ENCODE peak calls at places on chromosomes 16 and 17, in nine cellular contexts. One of them, this sample, is unnamed.

GRCh38 chr16:23694707-23695373 is 16.2 kb downstream of the PLK1 start:
- DNase-seq in IMR-90: peak; percentile 38
- DNase-seq in NCI-H2081: no peak
- DNase-seq in body of pancreas: no peak
- DNase-seq in AG04450: no peak
- DNase-seq in T-helper 2 cell treated with Interferon-gamma antibody and Interleukin-4, amounts not matched to agents 5 μg/mL and 100 μg/mL, for 36 hours: no peak
- DNase-seq in stimulated activated CD4-positive, alpha-beta T cell treated with anti-CD3 and anti-CD28 coated beads, Interleukin-15, amount 100 ng/mL, for 48 hours: no peak
- DNase-seq in Daoy: peak; percentile 20
- DNase-seq in Calu3: no peak
- DNase-seq in this sample: no peak

GRCh38 chr16:86353185-86353584 is 157.1 kb upstream of the FOXF1 start:
- DNase-seq in IMR-90: peak; percentile 86
- DNase-seq in NCI-H2081: no peak
- DNase-seq in body of pancreas: no peak
- DNase-seq in AG04450: peak; percentile 47
- DNase-seq in T-helper 2 cell treated with Interferon-gamma antibody and Interleukin-4, amounts not matched to agents 5 μg/mL and 100 μg/mL, for 36 hours: no peak
- DNase-seq in stimulated activated CD4-positive, alpha-beta T cell treated with anti-CD3 and anti-CD28 coated beads, Interleukin-15, amount 100 ng/mL, for 48 hours: no peak
- DNase-seq in Daoy: no peak
- DNase-seq in Calu3: no peak
- DNase-seq in this sample: no peak

GRCh38 chr17:72671034-72671433 is 421.5 kb downstream of the SLC39A11 start:
- DNase-seq in IMR-90: no peak
- DNase-seq in NCI-H2081: no peak
- DNase-seq in body of pancreas: no peak
- DNase-seq in AG04450: no peak
- DNase-seq in T-helper 2 cell treated with Interferon-gamma antibody and Interleukin-4, amounts not matched to agents 5 μg/mL and 100 μg/mL, for 36 hours: no peak
- DNase-seq in stimulated activated CD4-positive, alpha-beta T cell treated with anti-CD3 and anti-CD28 coated beads, Interleukin-15, amount 100 ng/mL, for 48 hours: no peak
- DNase-seq in Daoy: no peak
- DNase-seq in Calu3: no peak
- DNase-seq in this sample: no peak

GRCh38 chr17:77881545-77881944 is 77.0 kb upstream of the TNRC6C start:
- DNase-seq in IMR-90: peak; percentile 28
- DNase-seq in NCI-H2081: no peak
- DNase-seq in body of pancreas: peak; percentile 53
- DNase-seq in AG04450: no peak
- DNase-seq in T-helper 2 cell treated with Interferon-gamma antibody and Interleukin-4, amounts not matched to agents 5 μg/mL and 100 μg/mL, for 36 hours: peak; percentile 81
- DNase-seq in stimulated activated CD4-positive, alpha-beta T cell treated with anti-CD3 and anti-CD28 coated beads, Interleukin-15, amount 100 ng/mL, for 48 hours: peak; percentile 41
- DNase-seq in Daoy: peak; percentile 96
- DNase-seq in Calu3: peak; percentile 11
- DNase-seq in this sample: no peak

GRCh38 chr16:79685871-79686270 is 85.3 kb upstream of the MAF start:
- DNase-seq in IMR-90: no peak
- DNase-seq in NCI-H2081: no peak
- DNase-seq in body of pancreas: no peak
- DNase-seq in AG04450: no peak
- DNase-seq in T-helper 2 cell treated with Interferon-gamma antibody and Interleukin-4, amounts not matched to agents 5 μg/mL and 100 μg/mL, for 36 hours: no peak
- DNase-seq in stimulated activated CD4-positive, alpha-beta T cell treated with anti-CD3 and anti-CD28 coated beads, Interleukin-15, amount 100 ng/mL, for 48 hours: no peak
- DNase-seq in Daoy: no peak
- DNase-seq in Calu3: no peak
- DNase-seq in this sample: no peak

GRCh38 chr17:76547183-76547641 is 7.4 kb downstream of the PRCD start:
- DNase-seq in IMR-90: peak; percentile 85
- DNase-seq in NCI-H2081: peak; percentile 23
- DNase-seq in body of pancreas: peak; percentile 53
- DNase-seq in AG04450: no peak
- DNase-seq in T-helper 2 cell treated with Interferon-gamma antibody and Interleukin-4, amounts not matched to agents 5 μg/mL and 100 μg/mL, for 36 hours: peak; percentile 28
- DNase-seq in stimulated activated CD4-positive, alpha-beta T cell treated with anti-CD3 and anti-CD28 coated beads, Interleukin-15, amount 100 ng/mL, for 48 hours: peak; percentile 36
- DNase-seq in Daoy: peak; percentile 87
- DNase-seq in Calu3: peak; percentile 72
- DNase-seq in this sample: peak; percentile 57

GRCh38 chr17:42720996-42721583 is 23.8 kb downstream of the EZH1 start:
- DNase-seq in IMR-90: peak; percentile 71
- DNase-seq in NCI-H2081: peak; percentile 76
- DNase-seq in body of pancreas: peak; percentile 25
- DNase-seq in AG04450: peak; percentile 46
- DNase-seq in T-helper 2 cell treated with Interferon-gamma antibody and Interleukin-4, amounts not matched to agents 5 μg/mL and 100 μg/mL, for 36 hours: no peak
- DNase-seq in stimulated activated CD4-positive, alpha-beta T cell treated with anti-CD3 and anti-CD28 coated beads, Interleukin-15, amount 100 ng/mL, for 48 hours: no peak
- DNase-seq in Daoy: peak; percentile 33
- DNase-seq in Calu3: peak; percentile 57
- DNase-seq in this sample: peak; percentile 42

GRCh38 chr16:30185683-30186421 is 2.5 kb downstream of the CORO1A start:
- DNase-seq in IMR-90: no peak
- DNase-seq in NCI-H2081: no peak
- DNase-seq in body of pancreas: peak; percentile 21
- DNase-seq in AG04450: no peak
- DNase-seq in T-helper 2 cell treated with Interferon-gamma antibody and Interleukin-4, amounts not matched to agents 5 μg/mL and 100 μg/mL, for 36 hours: peak; percentile 80
- DNase-seq in stimulated activated CD4-positive, alpha-beta T cell treated with anti-CD3 and anti-CD28 coated beads, Interleukin-15, amount 100 ng/mL, for 48 hours: peak; percentile 71
- DNase-seq in Daoy: peak; percentile 8
- DNase-seq in Calu3: no peak
- DNase-seq in this sample: no peak

GRCh38 chr17:50359005-50359699 is 13.2 kb downstream of the XYLT2 start:
- DNase-seq in IMR-90: no peak
- DNase-seq in NCI-H2081: no peak
- DNase-seq in body of pancreas: no peak
- DNase-seq in AG04450: no peak
- DNase-seq in T-helper 2 cell treated with Interferon-gamma antibody and Interleukin-4, amounts not matched to agents 5 μg/mL and 100 μg/mL, for 36 hours: no peak
- DNase-seq in stimulated activated CD4-positive, alpha-beta T cell treated with anti-CD3 and anti-CD28 coated beads, Interleukin-15, amount 100 ng/mL, for 48 hours: no peak
- DNase-seq in Daoy: no peak
- DNase-seq in Calu3: no peak
- DNase-seq in this sample: no peak

GRCh38 chr16:20424129-20424866 is 15.0 kb downstream of the ACSM5 start:
- DNase-seq in IMR-90: no peak
- DNase-seq in NCI-H2081: no peak
- DNase-seq in body of pancreas: no peak
- DNase-seq in AG04450: no peak
- DNase-seq in T-helper 2 cell treated with Interferon-gamma antibody and Interleukin-4, amounts not matched to agents 5 μg/mL and 100 μg/mL, for 36 hours: no peak
- DNase-seq in stimulated activated CD4-positive, alpha-beta T cell treated with anti-CD3 and anti-CD28 coated beads, Interleukin-15, amount 100 ng/mL, for 48 hours: no peak
- DNase-seq in Daoy: no peak
- DNase-seq in Calu3: no peak
- DNase-seq in this sample: no peak

GRCh38 chr17:21018894-21019293 is 23.9 kb downstream of the USP22 start:
- DNase-seq in IMR-90: no peak
- DNase-seq in NCI-H2081: no peak
- DNase-seq in body of pancreas: peak; percentile 7
- DNase-seq in AG04450: no peak
- DNase-seq in T-helper 2 cell treated with Interferon-gamma antibody and Interleukin-4, amounts not matched to agents 5 μg/mL and 100 μg/mL, for 36 hours: no peak
- DNase-seq in stimulated activated CD4-positive, alpha-beta T cell treated with anti-CD3 and anti-CD28 coated beads, Interleukin-15, amount 100 ng/mL, for 48 hours: no peak
- DNase-seq in Daoy: no peak
- DNase-seq in Calu3: no peak
- DNase-seq in this sample: no peak

GRCh38 chr17:45224671-45225050 is 3.0 kb downstream of the FMNL1 start:
- DNase-seq in IMR-90: no peak
- DNase-seq in NCI-H2081: no peak
- DNase-seq in body of pancreas: no peak
- DNase-seq in AG04450: no peak
- DNase-seq in T-helper 2 cell treated with Interferon-gamma antibody and Interleukin-4, amounts not matched to agents 5 μg/mL and 100 μg/mL, for 36 hours: peak; percentile 28
- DNase-seq in stimulated activated CD4-positive, alpha-beta T cell treated with anti-CD3 and anti-CD28 coated beads, Interleukin-15, amount 100 ng/mL, for 48 hours: no peak
- DNase-seq in Daoy: no peak
- DNase-seq in Calu3: no peak
- DNase-seq in this sample: no peak

GRCh38 chr17:63354251-63354650 is 91.9 kb downstream of the CYB561 start:
- DNase-seq in IMR-90: peak; percentile 57
- DNase-seq in NCI-H2081: no peak
- DNase-seq in body of pancreas: no peak
- DNase-seq in AG04450: no peak
- DNase-seq in T-helper 2 cell treated with Interferon-gamma antibody and Interleukin-4, amounts not matched to agents 5 μg/mL and 100 μg/mL, for 36 hours: no peak
- DNase-seq in stimulated activated CD4-positive, alpha-beta T cell treated with anti-CD3 and anti-CD28 coated beads, Interleukin-15, amount 100 ng/mL, for 48 hours: no peak
- DNase-seq in Daoy: no peak
- DNase-seq in Calu3: no peak
- DNase-seq in this sample: no peak

GRCh38 chr16:83859265-83859664 is 39.6 kb upstream of the MLYCD start:
- DNase-seq in IMR-90: no peak
- DNase-seq in NCI-H2081: no peak
- DNase-seq in body of pancreas: no peak
- DNase-seq in AG04450: no peak
- DNase-seq in T-helper 2 cell treated with Interferon-gamma antibody and Interleukin-4, amounts not matched to agents 5 μg/mL and 100 μg/mL, for 36 hours: no peak
- DNase-seq in stimulated activated CD4-positive, alpha-beta T cell treated with anti-CD3 and anti-CD28 coated beads, Interleukin-15, amount 100 ng/mL, for 48 hours: no peak
- DNase-seq in Daoy: no peak
- DNase-seq in Calu3: no peak
- DNase-seq in this sample: no peak

GRCh38 chr17:65886240-65886639 is 305.7 kb downstream of the CEP112 start:
- DNase-seq in IMR-90: peak; percentile 12
- DNase-seq in NCI-H2081: no peak
- DNase-seq in body of pancreas: no peak
- DNase-seq in AG04450: no peak
- DNase-seq in T-helper 2 cell treated with Interferon-gamma antibody and Interleukin-4, amounts not matched to agents 5 μg/mL and 100 μg/mL, for 36 hours: no peak
- DNase-seq in stimulated activated CD4-positive, alpha-beta T cell treated with anti-CD3 and anti-CD28 coated beads, Interleukin-15, amount 100 ng/mL, for 48 hours: no peak
- DNase-seq in Daoy: no peak
- DNase-seq in Calu3: no peak
- DNase-seq in this sample: no peak

GRCh38 chr16:70730944-70731343 is 45.1 kb upstream of the MTSS2 start:
- DNase-seq in IMR-90: no peak
- DNase-seq in NCI-H2081: no peak
- DNase-seq in body of pancreas: no peak
- DNase-seq in AG04450: no peak
- DNase-seq in T-helper 2 cell treated with Interferon-gamma antibody and Interleukin-4, amounts not matched to agents 5 μg/mL and 100 μg/mL, for 36 hours: no peak
- DNase-seq in stimulated activated CD4-positive, alpha-beta T cell treated with anti-CD3 and anti-CD28 coated beads, Interleukin-15, amount 100 ng/mL, for 48 hours: no peak
- DNase-seq in Daoy: no peak
- DNase-seq in Calu3: no peak
- DNase-seq in this sample: no peak

GRCh38 chr17:58414596-58414997 is 2.7 kb downstream of the RNF43 start:
- DNase-seq in IMR-90: no peak
- DNase-seq in NCI-H2081: peak; percentile 60
- DNase-seq in body of pancreas: peak; percentile 17
- DNase-seq in AG04450: no peak
- DNase-seq in T-helper 2 cell treated with Interferon-gamma antibody and Interleukin-4, amounts not matched to agents 5 μg/mL and 100 μg/mL, for 36 hours: no peak
- DNase-seq in stimulated activated CD4-positive, alpha-beta T cell treated with anti-CD3 and anti-CD28 coated beads, Interleukin-15, amount 100 ng/mL, for 48 hours: no peak
- DNase-seq in Daoy: peak; percentile 30
- DNase-seq in Calu3: no peak
- DNase-seq in this sample: no peak

GRCh38 chr17:28929769-28930168 is 21.5 kb downstream of the PHF12 start:
- DNase-seq in IMR-90: no peak
- DNase-seq in NCI-H2081: no peak
- DNase-seq in body of pancreas: no peak
- DNase-seq in AG04450: no peak
- DNase-seq in T-helper 2 cell treated with Interferon-gamma antibody and Interleukin-4, amounts not matched to agents 5 μg/mL and 100 μg/mL, for 36 hours: no peak
- DNase-seq in stimulated activated CD4-positive, alpha-beta T cell treated with anti-CD3 and anti-CD28 coated beads, Interleukin-15, amount 100 ng/mL, for 48 hours: no peak
- DNase-seq in Daoy: no peak
- DNase-seq in Calu3: no peak
- DNase-seq in this sample: no peak

GRCh38 chr17:33328129-33328528 is 35.0 kb upstream of the ASIC2 start:
- DNase-seq in IMR-90: peak; percentile 4
- DNase-seq in NCI-H2081: no peak
- DNase-seq in body of pancreas: no peak
- DNase-seq in AG04450: no peak
- DNase-seq in T-helper 2 cell treated with Interferon-gamma antibody and Interleukin-4, amounts not matched to agents 5 μg/mL and 100 μg/mL, for 36 hours: no peak
- DNase-seq in stimulated activated CD4-positive, alpha-beta T cell treated with anti-CD3 and anti-CD28 coated beads, Interleukin-15, amount 100 ng/mL, for 48 hours: no peak
- DNase-seq in Daoy: peak; percentile 29
- DNase-seq in Calu3: peak; percentile 4
- DNase-seq in this sample: peak; percentile 24

GRCh38 chr17:68861602-68862001 is 93.6 kb downstream of the ABCA8 start:
- DNase-seq in IMR-90: no peak
- DNase-seq in NCI-H2081: peak; percentile 25
- DNase-seq in body of pancreas: no peak
- DNase-seq in AG04450: no peak
- DNase-seq in T-helper 2 cell treated with Interferon-gamma antibody and Interleukin-4, amounts not matched to agents 5 μg/mL and 100 μg/mL, for 36 hours: no peak
- DNase-seq in stimulated activated CD4-positive, alpha-beta T cell treated with anti-CD3 and anti-CD28 coated beads, Interleukin-15, amount 100 ng/mL, for 48 hours: no peak
- DNase-seq in Daoy: no peak
- DNase-seq in Calu3: no peak
- DNase-seq in this sample: no peak

GRCh38 chr16:49348408-49349176 is 25.0 kb upstream of the C16orf78 start:
- DNase-seq in IMR-90: no peak
- DNase-seq in NCI-H2081: no peak
- DNase-seq in body of pancreas: no peak
- DNase-seq in AG04450: no peak
- DNase-seq in T-helper 2 cell treated with Interferon-gamma antibody and Interleukin-4, amounts not matched to agents 5 μg/mL and 100 μg/mL, for 36 hours: no peak
- DNase-seq in stimulated activated CD4-positive, alpha-beta T cell treated with anti-CD3 and anti-CD28 coated beads, Interleukin-15, amount 100 ng/mL, for 48 hours: no peak
- DNase-seq in Daoy: peak; percentile 9
- DNase-seq in Calu3: no peak
- DNase-seq in this sample: no peak

GRCh38 chr16:19588661-19589060 is 33.2 kb downstream of the VPS35L start:
- DNase-seq in IMR-90: no peak
- DNase-seq in NCI-H2081: no peak
- DNase-seq in body of pancreas: no peak
- DNase-seq in AG04450: no peak
- DNase-seq in T-helper 2 cell treated with Interferon-gamma antibody and Interleukin-4, amounts not matched to agents 5 μg/mL and 100 μg/mL, for 36 hours: no peak
- DNase-seq in stimulated activated CD4-positive, alpha-beta T cell treated with anti-CD3 and anti-CD28 coated beads, Interleukin-15, amount 100 ng/mL, for 48 hours: no peak
- DNase-seq in Daoy: no peak
- DNase-seq in Calu3: no peak
- DNase-seq in this sample: no peak

GRCh38 chr17:82215972-82216300 is 3.3 kb upstream of the CCDC57 start:
- DNase-seq in IMR-90: no peak
- DNase-seq in NCI-H2081: no peak
- DNase-seq in body of pancreas: no peak
- DNase-seq in AG04450: no peak
- DNase-seq in T-helper 2 cell treated with Interferon-gamma antibody and Interleukin-4, amounts not matched to agents 5 μg/mL and 100 μg/mL, for 36 hours: no peak
- DNase-seq in stimulated activated CD4-positive, alpha-beta T cell treated with anti-CD3 and anti-CD28 coated beads, Interleukin-15, amount 100 ng/mL, for 48 hours: no peak
- DNase-seq in Daoy: no peak
- DNase-seq in Calu3: no peak
- DNase-seq in this sample: no peak

GRCh38 chr16:70746040-70746707 is 54.8 kb downstream of the VAC14 start:
- DNase-seq in IMR-90: peak; percentile 94
- DNase-seq in NCI-H2081: no peak
- DNase-seq in body of pancreas: peak; percentile 80
- DNase-seq in AG04450: no peak
- DNase-seq in T-helper 2 cell treated with Interferon-gamma antibody and Interleukin-4, amounts not matched to agents 5 μg/mL and 100 μg/mL, for 36 hours: no peak
- DNase-seq in stimulated activated CD4-positive, alpha-beta T cell treated with anti-CD3 and anti-CD28 coated beads, Interleukin-15, amount 100 ng/mL, for 48 hours: no peak
- DNase-seq in Daoy: peak; percentile 88
- DNase-seq in Calu3: peak; percentile 70
- DNase-seq in this sample: no peak

GRCh38 chr17:67157732-67158639 is 87.0 kb downstream of the HELZ start:
- DNase-seq in IMR-90: peak; percentile 57
- DNase-seq in NCI-H2081: peak; percentile 31
- DNase-seq in body of pancreas: no peak
- DNase-seq in AG04450: no peak
- DNase-seq in T-helper 2 cell treated with Interferon-gamma antibody and Interleukin-4, amounts not matched to agents 5 μg/mL and 100 μg/mL, for 36 hours: no peak
- DNase-seq in stimulated activated CD4-positive, alpha-beta T cell treated with anti-CD3 and anti-CD28 coated beads, Interleukin-15, amount 100 ng/mL, for 48 hours: no peak
- DNase-seq in Daoy: no peak
- DNase-seq in Calu3: no peak
- DNase-seq in this sample: no peak

GRCh38 chr16:77946834-77947233 is 75.5 kb upstream of the CLEC3A start:
- DNase-seq in IMR-90: peak; percentile 14
- DNase-seq in NCI-H2081: no peak
- DNase-seq in body of pancreas: no peak
- DNase-seq in AG04450: no peak
- DNase-seq in T-helper 2 cell treated with Interferon-gamma antibody and Interleukin-4, amounts not matched to agents 5 μg/mL and 100 μg/mL, for 36 hours: no peak
- DNase-seq in stimulated activated CD4-positive, alpha-beta T cell treated with anti-CD3 and anti-CD28 coated beads, Interleukin-15, amount 100 ng/mL, for 48 hours: no peak
- DNase-seq in Daoy: peak; percentile 32
- DNase-seq in Calu3: no peak
- DNase-seq in this sample: no peak

GRCh38 chr17:42937712-42938596 is 26.3 kb downstream of the AARSD1 start:
- DNase-seq in IMR-90: peak; percentile 64
- DNase-seq in NCI-H2081: peak; percentile 68
- DNase-seq in body of pancreas: peak; percentile 54
- DNase-seq in AG04450: no peak
- DNase-seq in T-helper 2 cell treated with Interferon-gamma antibody and Interleukin-4, amounts not matched to agents 5 μg/mL and 100 μg/mL, for 36 hours: peak; percentile 11
- DNase-seq in stimulated activated CD4-positive, alpha-beta T cell treated with anti-CD3 and anti-CD28 coated beads, Interleukin-15, amount 100 ng/mL, for 48 hours: no peak
- DNase-seq in Daoy: peak; percentile 57
- DNase-seq in Calu3: peak; percentile 69
- DNase-seq in this sample: peak; percentile 54

GRCh38 chr16:89187337-89188063 is 12.8 kb downstream of the SLC22A31 start:
- DNase-seq in IMR-90: no peak
- DNase-seq in NCI-H2081: no peak
- DNase-seq in body of pancreas: no peak
- DNase-seq in AG04450: no peak
- DNase-seq in T-helper 2 cell treated with Interferon-gamma antibody and Interleukin-4, amounts not matched to agents 5 μg/mL and 100 μg/mL, for 36 hours: peak; percentile 27
- DNase-seq in stimulated activated CD4-positive, alpha-beta T cell treated with anti-CD3 and anti-CD28 coated beads, Interleukin-15, amount 100 ng/mL, for 48 hours: no peak
- DNase-seq in Daoy: no peak
- DNase-seq in Calu3: no peak
- DNase-seq in this sample: peak; percentile 38

GRCh38 chr17:50014471-50015088 is 19.6 kb upstream of the DLX3 start:
- DNase-seq in IMR-90: no peak
- DNase-seq in NCI-H2081: no peak
- DNase-seq in body of pancreas: no peak
- DNase-seq in AG04450: no peak
- DNase-seq in T-helper 2 cell treated with Interferon-gamma antibody and Interleukin-4, amounts not matched to agents 5 μg/mL and 100 μg/mL, for 36 hours: no peak
- DNase-seq in stimulated activated CD4-positive, alpha-beta T cell treated with anti-CD3 and anti-CD28 coated beads, Interleukin-15, amount 100 ng/mL, for 48 hours: no peak
- DNase-seq in Daoy: no peak
- DNase-seq in Calu3: no peak
- DNase-seq in this sample: no peak

GRCh38 chr17:80676564-80676963 is 131.9 kb downstream of the RPTOR start:
- DNase-seq in IMR-90: no peak
- DNase-seq in NCI-H2081: no peak
- DNase-seq in body of pancreas: no peak
- DNase-seq in AG04450: no peak
- DNase-seq in T-helper 2 cell treated with Interferon-gamma antibody and Interleukin-4, amounts not matched to agents 5 μg/mL and 100 μg/mL, for 36 hours: no peak
- DNase-seq in stimulated activated CD4-positive, alpha-beta T cell treated with anti-CD3 and anti-CD28 coated beads, Interleukin-15, amount 100 ng/mL, for 48 hours: no peak
- DNase-seq in Daoy: no peak
- DNase-seq in Calu3: no peak
- DNase-seq in this sample: no peak

This sample was measured in Caki2.